ENCODE peak calls at places on chromosome 20, in eight cellular contexts. J is skeletal muscle cell; B is HFF-Myc; A is naive thymus-derived CD4-positive, alpha-beta T cell; R is fibroblast of mammary gland; L is upper lobe of left lung; I is mammary epithelial cell; O is sigmoid colon. K is an unnamed sample.

GRCh38 chr20:61331542-61331941 is 79.5 kb downstream of the CDH4 start:
- DNase-seq in J (no peak), B (no peak), A (no peak), R (no peak), L (peak), I (no peak), O (no peak), K (no peak)

GRCh38 chr20:40993794-40994540 is 34.7 kb upstream of the TOP1 start:
- DNase-seq in J (no peak), B (no peak), A (no peak), R (peak), L (no peak), I (no peak), O (peak), K (no peak)

GRCh38 chr20:50015993-50016770 is 33.4 kb downstream of the SNAI1 start:
- DNase-seq in J (no peak), B (no peak), A (no peak), R (no peak), L (no peak), I (no peak), O (peak), K (peak)

GRCh38 chr20:53092772-53093171 is 120.6 kb downstream of the TSHZ2 start:
- DNase-seq in J (no peak), B (no peak), A (no peak), R (no peak), L (no peak), I (no peak), O (no peak), K (no peak)

GRCh38 chr20:16228722-16229121 is 344.5 kb downstream of the KIF16B start:
- DNase-seq in J (no peak), B (no peak), A (no peak), R (no peak), L (no peak), I (no peak), O (no peak), K (no peak)

GRCh38 chr20:4230651-4231050 is 215.3 kb upstream of the RNF24 start:
- DNase-seq in J (no peak), B (no peak), A (no peak), R (no peak), L (no peak), I (peak), O (no peak), K (no peak)

GRCh38 chr20:57392512-57393271 is 1.5 kb downstream of the RBM38 start:
- DNase-seq in J (no peak), B (no peak), A (peak), R (no peak), L (peak), I (no peak), O (peak), K (no peak)

GRCh38 chr20:49717693-49718092 is 4.0 kb upstream of the B4GALT5 start:
- DNase-seq in J (no peak), B (no peak), A (no peak), R (no peak), L (no peak), I (no peak), O (no peak), K (no peak)

GRCh38 chr20:61370841-61371303 is 118.8 kb downstream of the CDH4 start:
- DNase-seq in J (no peak), B (no peak), A (no peak), R (no peak), L (no peak), I (no peak), O (no peak), K (no peak)

GRCh38 chr20:20410678-20411077 is 42.8 kb downstream of the INSM1 start:
- DNase-seq in J (no peak), B (no peak), A (no peak), R (no peak), L (no peak), I (no peak), O (no peak), K (no peak)

GRCh38 chr20:40160151-40160550 is 528.9 kb downstream of the MAFB start:
- DNase-seq in J (no peak), B (peak), A (no peak), R (peak), L (peak), I (peak), O (peak), K (peak)

GRCh38 chr20:47310729-47311128 is 45.8 kb downstream of the ZMYND8 start:
- DNase-seq in J (no peak), B (no peak), A (no peak), R (no peak), L (no peak), I (no peak), O (peak), K (no peak)

GRCh38 chr20:64106435-64106961 is 867 bp downstream of the NPBWR2 start:
- DNase-seq in J (no peak), B (no peak), A (no peak), R (no peak), L (peak), I (no peak), O (peak), K (no peak)

GRCh38 chr20:56308036-56308435 is 50.7 kb upstream of the FAM210B start:
- DNase-seq in J (no peak), B (no peak), A (no peak), R (no peak), L (no peak), I (no peak), O (no peak), K (no peak)

GRCh38 chr20:13492001-13492480 is 146.7 kb downstream of the TASP1 start:
- DNase-seq in J (peak), B (peak), A (no peak), R (peak), L (no peak), I (peak), O (peak), K (peak)

GRCh38 chr20:61776491-61776890 is 289.2 kb downstream of the TAF4 start:
- DNase-seq in J (no peak), B (no peak), A (no peak), R (no peak), L (no peak), I (no peak), O (no peak), K (no peak)

GRCh38 chr20:46264391-46265266 is 43.7 kb downstream of the CDH22 start:
- DNase-seq in J (no peak), B (no peak), A (no peak), R (no peak), L (no peak), I (no peak), O (no peak), K (no peak)

GRCh38 chr20:63895886-63896135 is 885 bp downstream of the DNAJC5 start:
- DNase-seq in J (no peak), B (no peak), A (peak), R (peak), L (no peak), I (peak), O (no peak), K (no peak)

GRCh38 chr20:13331536-13331935 is 110.5 kb downstream of the ISM1 start:
- DNase-seq in J (no peak), B (no peak), A (no peak), R (no peak), L (no peak), I (peak), O (no peak), K (no peak)

GRCh38 chr20:47274449-47275108 is 81.9 kb downstream of the ZMYND8 start:
- DNase-seq in J (peak), B (peak), A (no peak), R (peak), L (peak), I (peak), O (peak), K (no peak)

GRCh38 chr20:45946149-45946970 is 11.9 kb downstream of the PCIF1 start:
- DNase-seq in J (no peak), B (no peak), A (no peak), R (peak), L (peak), I (peak), O (peak), K (no peak)

GRCh38 chr20:48671141-48671540 is 156.7 kb downstream of the PREX1 start:
- DNase-seq in J (no peak), B (no peak), A (no peak), R (no peak), L (no peak), I (no peak), O (no peak), K (no peak)

DNA sequence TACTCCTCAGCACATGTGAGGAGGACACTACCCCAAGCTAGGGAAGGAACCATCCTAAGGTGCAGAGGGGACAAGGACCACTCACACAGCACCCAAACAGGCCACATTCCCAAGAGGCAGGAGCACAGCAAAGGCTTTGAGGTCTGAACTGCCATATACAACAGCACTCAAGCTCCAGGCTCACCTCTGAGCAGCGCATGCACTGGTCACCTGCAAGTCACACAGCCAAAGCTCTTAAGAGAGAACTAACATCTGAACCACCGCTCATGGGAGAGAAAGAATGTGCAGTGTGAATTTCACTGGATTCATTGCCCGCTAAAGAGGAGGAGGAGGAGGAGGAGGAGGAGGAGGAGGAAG is 31.0 kb downstream of the NPEPL1 start:
- DNase-seq in J (no peak), B (no peak), A (no peak), R (no peak), L (no peak), I (no peak), O (peak), K (no peak)
- H3K4me3 ChIP-seq in J (no peak), B (no peak), A (no peak), R (no peak), L (no peak), I (no peak), O (no peak), K (no peak)

GRCh38 chr20:644692-645317 is 8.2 kb downstream of the SRXN1 start:
- DNase-seq in J (no peak), B (no peak), A (no peak), R (no peak), L (no peak), I (no peak), O (no peak), K (no peak)

GRCh38 chr20:640674-641515 is 12.1 kb downstream of the SRXN1 start:
- DNase-seq in J (no peak), B (no peak), A (no peak), R (no peak), L (no peak), I (no peak), O (no peak), K (no peak)

GRCh38 chr20:641516-641913 is 11.5 kb downstream of the SRXN1 start:
- DNase-seq in J (no peak), B (no peak), A (no peak), R (no peak), L (no peak), I (no peak), O (no peak), K (no peak)

GRCh38 chr20:645318-646106 is 7.5 kb downstream of the SRXN1 start:
- DNase-seq in J (peak), B (no peak), A (peak), R (peak), L (peak), I (peak), O (no peak), K (peak)

DNA sequence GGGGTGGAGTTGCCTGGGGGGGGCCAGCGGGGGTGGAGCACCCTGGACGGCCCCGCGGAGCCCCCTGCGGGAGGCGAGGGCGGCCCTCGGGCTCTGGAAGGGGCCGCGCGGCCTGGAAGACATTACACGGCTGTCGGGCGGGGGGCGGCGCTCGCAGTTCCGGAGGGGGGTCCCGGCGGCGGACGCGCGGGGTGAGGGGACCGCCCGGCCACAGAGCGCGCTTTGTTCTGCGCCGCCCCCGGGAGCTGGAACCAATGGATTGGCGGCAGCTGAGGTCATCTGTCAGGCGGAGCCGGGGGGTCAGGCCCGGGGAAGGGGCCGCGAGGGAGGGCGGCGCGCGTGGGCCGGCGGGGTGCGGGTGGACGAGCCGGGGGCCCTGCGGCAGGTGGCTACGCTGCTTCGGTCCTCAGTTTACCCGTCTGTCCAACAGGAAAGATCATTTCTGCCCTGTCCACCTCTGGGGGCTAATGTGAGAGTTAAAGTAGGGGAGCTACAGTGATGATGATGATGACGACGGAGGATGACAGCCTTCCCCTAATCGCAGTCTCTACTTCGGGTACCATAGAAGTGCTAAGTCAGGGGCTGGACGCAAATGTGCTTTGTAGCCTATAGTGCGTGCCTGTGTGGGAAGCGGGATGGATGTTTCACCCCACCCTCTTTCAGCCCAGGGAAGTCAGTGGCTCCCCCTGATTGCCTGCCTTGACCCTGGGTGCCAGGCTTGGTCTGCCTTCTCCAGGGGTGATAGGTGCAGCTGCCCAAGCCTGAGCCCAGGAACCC is 10.4 kb downstream of the SRXN1 start:
- DNase-seq in J (no peak), B (no peak), A (no peak), R (no peak), L (no peak), I (no peak), O (no peak), K (no peak)
- H3K4me3 ChIP-seq in J (peak), B (no peak), A (no peak), R (no peak), L (no peak), I (no peak), O (peak), K (no peak)

GRCh38 chr20:35093245-35093884 is 758 bp upstream of the TRPC4AP start:
- DNase-seq in J (peak), B (no peak), A (no peak), R (peak), L (no peak), I (peak), O (no peak), K (no peak)
- H3K4me3 ChIP-seq in J (peak), B (peak), A (peak), R (no peak), L (no peak), I (peak), O (peak), K (peak)

GRCh38 chr20:3168829-3169590 is 4.3 kb downstream of the LZTS3 start:
- DNase-seq in J (no peak), B (no peak), A (no peak), R (no peak), L (no peak), I (no peak), O (no peak), K (no peak)
- H3K4me3 ChIP-seq in J (no peak), B (no peak), A (no peak), R (no peak), L (no peak), I (no peak), O (no peak), K (no peak)

GRCh38 chr20:37598101-37598530 is 70.4 kb upstream of the BLCAP start:
- DNase-seq in J (no peak), B (no peak), A (no peak), R (no peak), L (no peak), I (no peak), O (no peak), K (no peak)
- H3K4me3 ChIP-seq in J (no peak), B (no peak), A (no peak), R (no peak), L (no peak), I (no peak), O (no peak), K (no peak)

DNA sequence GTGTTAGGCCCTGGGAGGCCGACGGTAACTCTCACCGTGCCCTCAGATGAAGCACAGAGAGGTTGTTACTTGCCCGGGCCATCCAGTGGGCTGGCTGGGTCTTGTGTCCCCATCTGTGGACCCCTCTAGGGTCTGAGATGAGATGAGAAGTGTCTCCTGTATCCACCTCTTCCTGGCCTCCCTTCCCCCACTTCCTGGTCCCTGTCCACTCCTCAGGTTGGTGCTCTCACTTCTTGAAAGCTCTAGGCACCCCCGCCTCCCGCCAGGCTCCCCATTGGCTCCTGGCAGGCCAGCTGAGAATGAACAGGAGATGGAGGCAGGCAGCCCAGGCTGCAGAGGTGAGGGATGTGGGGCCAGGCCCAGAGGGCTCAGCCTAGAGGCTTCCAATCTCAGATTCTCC is 1.5 kb downstream of the MMP24OS start:
- DNase-seq in J (no peak), B (no peak), A (no peak), R (no peak), L (no peak), I (no peak), O (no peak), K (no peak)
- H3K4me3 ChIP-seq in J (peak), B (peak), A (no peak), R (peak), L (no peak), I (peak), O (peak), K (peak)

DNA sequence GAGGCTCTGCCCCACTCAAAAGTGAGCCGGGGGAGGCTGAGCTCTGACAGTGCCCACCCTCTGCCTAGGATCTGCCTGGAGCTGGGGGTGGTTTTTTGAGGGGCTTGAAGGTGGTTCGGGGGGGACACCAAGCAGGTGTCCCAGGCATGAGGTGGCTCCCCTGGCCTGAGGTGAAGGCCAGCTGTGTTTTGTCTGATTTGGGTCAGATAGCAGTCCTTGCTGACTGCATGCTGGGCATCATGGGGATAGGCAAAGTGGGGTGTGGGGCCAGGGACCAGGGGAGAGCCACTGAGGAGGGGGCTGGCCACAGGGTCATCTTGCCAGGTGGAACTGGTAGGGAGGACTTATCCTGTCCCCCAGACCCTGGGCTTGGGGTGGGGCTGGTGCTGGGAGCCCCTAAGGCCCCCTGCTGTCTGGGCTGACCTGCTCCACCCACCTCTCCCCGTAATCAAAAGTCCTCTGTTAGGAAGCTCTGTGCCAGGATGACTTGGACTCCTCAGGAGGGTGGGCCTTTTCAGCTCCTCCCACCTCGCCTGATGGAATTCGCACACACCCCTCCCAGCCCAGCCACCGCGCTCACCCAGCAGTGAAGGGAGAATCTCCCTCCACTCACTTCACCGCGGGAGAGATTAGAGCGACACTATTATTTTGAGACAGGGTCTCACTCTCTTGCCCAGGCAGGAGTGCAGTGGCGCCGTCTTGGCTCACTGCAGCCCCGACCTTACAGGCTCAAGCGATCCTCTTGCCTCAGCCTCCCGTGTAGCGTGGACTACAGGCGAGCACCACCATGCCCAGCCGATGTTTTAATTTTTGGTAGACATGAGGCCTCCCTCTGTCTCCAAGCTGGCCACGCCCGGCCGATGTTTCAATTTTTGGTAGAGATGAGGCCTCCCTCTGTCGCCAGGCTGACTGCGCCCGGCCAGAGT is 1.5 kb upstream of the COL9A3 start:
- DNase-seq in J (no peak), B (no peak), A (no peak), R (peak), L (no peak), I (no peak), O (no peak), K (peak)
- H3K4me3 ChIP-seq in J (no peak), B (no peak), A (no peak), R (no peak), L (no peak), I (no peak), O (no peak), K (no peak)

DNA sequence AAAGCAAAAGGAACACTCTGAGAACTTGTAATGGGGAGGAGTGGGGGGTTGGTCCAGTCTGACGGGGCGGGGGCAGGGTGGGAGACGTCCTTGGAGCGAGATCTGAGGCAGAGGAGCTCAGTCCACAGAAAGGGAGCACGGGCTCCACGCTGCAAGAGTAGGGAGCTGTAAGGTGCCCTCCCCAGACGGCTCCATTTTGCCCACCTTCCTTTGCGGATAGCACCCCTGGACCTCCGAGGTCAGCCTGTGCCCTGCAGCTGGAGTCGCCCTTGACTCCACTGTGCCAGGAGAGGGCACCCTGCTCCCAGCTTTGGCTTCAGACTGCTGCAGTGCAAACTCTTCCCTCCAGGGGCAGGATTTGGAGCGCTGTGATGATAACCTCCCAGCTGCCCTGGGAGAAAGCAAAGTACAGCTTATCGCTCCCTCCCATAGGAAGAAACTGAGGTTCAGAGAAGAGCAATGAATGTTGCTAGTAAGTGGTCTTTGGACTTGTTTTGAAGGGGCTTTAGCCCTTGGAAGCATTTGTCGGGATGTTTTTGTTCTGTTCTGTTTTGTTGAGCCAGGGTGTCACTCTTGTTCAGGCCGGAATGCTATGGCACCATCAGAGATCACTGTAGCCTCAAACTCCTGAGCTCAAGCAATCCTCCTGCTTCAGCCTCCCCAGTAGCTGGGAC is 9.5 kb upstream of the AHCY start:
- DNase-seq in J (peak), B (peak), A (peak), R (peak), L (peak), I (peak), O (peak), K (peak)
- H3K4me3 ChIP-seq in J (peak), B (no peak), A (no peak), R (no peak), L (no peak), I (no peak), O (peak), K (peak)